ENCODE peak calls at places on chromosomes 5 and 9, in eight cellular contexts. Q, B, N, V, J, S, M and O are unnamed samples.

GRCh38 chr9:77014597-77015263 is 4.7 kb upstream of the FOXB2 start:
- DNase-seq in Q (no peak), B (no peak), N (no peak), V (no peak), J (no peak), S (no peak), M (no peak), O (no peak)

GRCh38 chr5:173283318-173284288 is 44.6 kb downstream of the STC2 start:
- DNase-seq in Q (peak; percentile 49), B (no peak), N (peak; percentile 72), V (peak; percentile 76), J (peak; percentile 87), S (peak; percentile 50), M (peak; percentile 68), O (peak; percentile 80)

GRCh38 chr5:149014634-149015033 is 48.2 kb downstream of the SH3TC2 start:
- DNase-seq in Q (no peak), B (no peak), N (no peak), V (no peak), J (no peak), S (no peak), M (no peak), O (no peak)

GRCh38 chr5:58048954-58049353 is 410.9 kb downstream of the PLK2 start:
- DNase-seq in Q (no peak), B (no peak), N (no peak), V (no peak), J (no peak), S (no peak), M (no peak), O (no peak)

GRCh38 chr5:180467028-180467427 is 27.2 kb upstream of the CNOT6 start:
- DNase-seq in Q (no peak), B (no peak), N (no peak), V (no peak), J (no peak), S (no peak), M (no peak), O (peak; percentile 91)

GRCh38 chr5:54457094-54457531 is 1.6 kb downstream of the HSPB3 start:
- DNase-seq in Q (peak; percentile 90), B (no peak), N (no peak), V (peak; percentile 36), J (no peak), S (no peak), M (peak; percentile 6), O (peak; percentile 85)

GRCh38 chr5:50667079-50667652 is 729 bp downstream of the PARP8 start:
- DNase-seq in Q (peak; percentile 41), B (no peak), N (no peak), V (no peak), J (peak; percentile 80), S (no peak), M (no peak), O (no peak)

GRCh38 chr9:137786511-137786920 is 91.1 kb upstream of the CACNA1B start:
- DNase-seq in Q (peak; percentile 19), B (no peak), N (no peak), V (no peak), J (no peak), S (no peak), M (no peak), O (no peak)

GRCh38 chr9:83583151-83584014 is 39.6 kb upstream of the IDNK start:
- DNase-seq in Q (peak; percentile 59), B (no peak), N (peak; percentile 48), V (peak; percentile 49), J (peak; percentile 64), S (peak; percentile 47), M (peak; percentile 47), O (peak; percentile 41)

GRCh38 chr5:125198270-125198974 is 452.0 kb upstream of the ZNF608 start:
- DNase-seq in Q (peak; percentile 84), B (no peak), N (no peak), V (no peak), J (peak; percentile 56), S (no peak), M (no peak), O (no peak)

GRCh38 chr5:180423133-180423532 is 70.0 kb upstream of the GFPT2 start:
- DNase-seq in Q (no peak), B (no peak), N (no peak), V (no peak), J (no peak), S (no peak), M (no peak), O (no peak)

GRCh38 chr5:101012880-101013279 is 109.8 kb upstream of the ST8SIA4 start:
- DNase-seq in Q (no peak), B (no peak), N (no peak), V (no peak), J (no peak), S (no peak), M (no peak), O (no peak)

GRCh38 chr9:94100152-94100879 is 16.1 kb downstream of the PTPDC1 start:
- DNase-seq in Q (no peak), B (no peak), N (no peak), V (no peak), J (peak; percentile 29), S (no peak), M (no peak), O (no peak)

GRCh38 chr5:179914032-179914755 is 6.5 kb upstream of the TBC1D9B start:
- DNase-seq in Q (peak; percentile 53), B (no peak), N (no peak), V (peak; percentile 49), J (no peak), S (no peak), M (peak; percentile 34), O (peak; percentile 25)

GRCh38 chr9:121577201-121577600 is 74.2 kb upstream of the DAB2IP start:
- DNase-seq in Q (no peak), B (no peak), N (no peak), V (no peak), J (peak; percentile 66), S (no peak), M (no peak), O (no peak)

GRCh38 chr5:124906339-124907097 is 160.1 kb upstream of the ZNF608 start:
- DNase-seq in Q (peak; percentile 79), B (no peak), N (no peak), V (no peak), J (peak; percentile 20), S (no peak), M (peak; percentile 17), O (no peak)

GRCh38 chr5:169950333-169950732 is 30.0 kb downstream of the INSYN2B start:
- DNase-seq in Q (no peak), B (no peak), N (no peak), V (no peak), J (no peak), S (no peak), M (no peak), O (no peak)

GRCh38 chr9:93059097-93059959 is 827 bp downstream of the SUSD3 start:
- DNase-seq in Q (no peak), B (no peak), N (no peak), V (peak; percentile 39), J (no peak), S (no peak), M (no peak), O (no peak)

GRCh38 chr9:19102181-19102630 is 498 bp downstream of the HAUS6 start:
- DNase-seq in Q (peak; percentile 16), B (no peak), N (no peak), V (peak; percentile 50), J (peak; percentile 60), S (no peak), M (peak; percentile 62), O (peak; percentile 28)

GRCh38 chr5:15690611-15691010 is 190.6 kb downstream of the FBXL7 start:
- DNase-seq in Q (peak; percentile 64), B (no peak), N (no peak), V (no peak), J (no peak), S (no peak), M (no peak), O (no peak)

GRCh38 chr5:122183098-122183794 is 53.9 kb downstream of the ZNF474 start:
- DNase-seq in Q (peak; percentile 76), B (no peak), N (no peak), V (no peak), J (no peak), S (no peak), M (no peak), O (no peak)

GRCh38 chr9:91417602-91418218 is 5.9 kb downstream of the NFIL3 start:
- DNase-seq in Q (no peak), B (no peak), N (no peak), V (no peak), J (no peak), S (no peak), M (no peak), O (no peak)

GRCh38 chr5:142073617-142074405 is 34.8 kb upstream of the NDFIP1 start:
- DNase-seq in Q (no peak), B (no peak), N (no peak), V (no peak), J (no peak), S (no peak), M (peak; percentile 4), O (no peak)

GRCh38 chr9:137986268-137987099 is 108.9 kb downstream of the CACNA1B start:
- DNase-seq in Q (no peak), B (no peak), N (no peak), V (no peak), J (no peak), S (no peak), M (no peak), O (no peak)

GRCh38 chr9:107932036-107932435 is 442.5 kb upstream of the KLF4 start:
- DNase-seq in Q (peak; percentile 72), B (no peak), N (no peak), V (no peak), J (no peak), S (no peak), M (no peak), O (no peak)

GRCh38 chr9:134891713-134892112 is 11.1 kb downstream of the FCN2 start:
- DNase-seq in Q (no peak), B (no peak), N (no peak), V (no peak), J (no peak), S (no peak), M (no peak), O (no peak)

GRCh38 chr5:54007822-54008777 is 302.3 kb downstream of the ARL15 start:
- DNase-seq in Q (peak; percentile 66), B (no peak), N (no peak), V (no peak), J (no peak), S (no peak), M (peak; percentile 89), O (peak; percentile 11)

GRCh38 chr5:86029308-86029707 is 588.4 kb upstream of the COX7C start:
- DNase-seq in Q (no peak), B (no peak), N (no peak), V (no peak), J (no peak), S (no peak), M (no peak), O (no peak)
- TF ChIP-seq RAD21 in Q (no peak), B (no peak), N (no peak), V (no peak), J (no peak), S (no peak), M (no peak), O (no peak)

GRCh38 chr5:119578937-119579336 is 50.4 kb upstream of the FAM170A start:
- DNase-seq in Q (peak; percentile 2), B (no peak), N (peak; percentile 70), V (peak; percentile 55), J (no peak), S (peak; percentile 13), M (peak; percentile 63), O (peak; percentile 14)
- TF ChIP-seq RAD21 in Q (no peak), B (peak; percentile 22), N (peak; percentile 50), V (peak; percentile 35), J (no peak), S (peak; percentile 57), M (no peak), O (no peak)

GRCh38 chr5:41832430-41832829 is 37.8 kb downstream of the OXCT1 start:
- DNase-seq in Q (no peak), B (no peak), N (no peak), V (no peak), J (no peak), S (no peak), M (no peak), O (no peak)
- TF ChIP-seq RAD21 in Q (no peak), B (no peak), N (no peak), V (no peak), J (no peak), S (no peak), M (no peak), O (no peak)

GRCh38 chr5:128572546-128573339 is 34.7 kb upstream of the FBN2 start:
- DNase-seq in Q (peak; percentile 69), B (no peak), N (no peak), V (no peak), J (no peak), S (no peak), M (no peak), O (no peak)
- TF ChIP-seq RAD21 in Q (no peak), B (no peak), N (no peak), V (no peak), J (no peak), S (no peak), M (no peak), O (no peak)